ENCODE peak calls at places on chromosomes 2 and 18, in six cellular contexts. M, S, H, L, Z and I are unnamed samples.
A peak's percentile ranks its signal among the peaks of the same experiment; 100 is the strongest.

GRCh38 chr18:76679877-76680276 is 142.5 kb upstream of the ZNF236 start:
- DNase-seq in M (peak; percentile 38), S (no peak), H (no peak), L (no peak), Z (no peak), I (no peak)

GRCh38 chr2:112727276-112728028 is 6.6 kb downstream of the NT5DC4 start:
- DNase-seq in M (no peak), S (peak; percentile 51), H (no peak), L (no peak), Z (no peak), I (no peak)

GRCh38 chr2:144162652-144163051 is 357.3 kb downstream of the ZEB2 start:
- DNase-seq in M (peak; percentile 40), S (no peak), H (peak; percentile 9), L (peak; percentile 40), Z (peak; percentile 28), I (peak; percentile 71)

GRCh38 chr18:36633961-36634412 is 194.8 kb downstream of the TPGS2 start:
- DNase-seq in M (no peak), S (no peak), H (no peak), L (no peak), Z (no peak), I (no peak)

GRCh38 chr2:200812122-200813022 is 662 bp downstream of the BZW1 start:
- DNase-seq in M (peak; percentile 80), S (peak; percentile 87), H (peak; percentile 38), L (peak; percentile 69), Z (peak; percentile 81), I (peak; percentile 92)

GRCh38 chr2:46555011-46555410 is 75.6 kb downstream of the TMEM247 start:
- DNase-seq in M (no peak), S (no peak), H (no peak), L (peak; percentile 21), Z (no peak), I (no peak)

GRCh38 chr2:241801611-241802420 is 7.2 kb upstream of the NEU4 start:
- DNase-seq in M (no peak), S (no peak), H (peak; percentile 3), L (no peak), Z (no peak), I (peak; percentile 69)

GRCh38 chr2:160168878-160169277 is 31.2 kb downstream of the ITGB6 start:
- DNase-seq in M (no peak), S (no peak), H (no peak), L (no peak), Z (no peak), I (peak; percentile 17)

GRCh38 chr2:241925277-241925676 is 55.7 kb downstream of the RTP5 start:
- DNase-seq in M (no peak), S (no peak), H (no peak), L (no peak), Z (peak; percentile 21), I (no peak)

GRCh38 chr2:53505814-53506213 is 261.8 kb upstream of the CHAC2 start:
- DNase-seq in M (no peak), S (no peak), H (no peak), L (no peak), Z (no peak), I (no peak)

GRCh38 chr2:10028407-10028987 is 14.9 kb upstream of the KLF11 start:
- DNase-seq in M (no peak), S (no peak), H (no peak), L (no peak), Z (no peak), I (peak; percentile 53)
- TF ChIP-seq CTCF in M (no peak), S (no peak), H (no peak), L (no peak), Z (no peak), I (no peak)

DNA sequence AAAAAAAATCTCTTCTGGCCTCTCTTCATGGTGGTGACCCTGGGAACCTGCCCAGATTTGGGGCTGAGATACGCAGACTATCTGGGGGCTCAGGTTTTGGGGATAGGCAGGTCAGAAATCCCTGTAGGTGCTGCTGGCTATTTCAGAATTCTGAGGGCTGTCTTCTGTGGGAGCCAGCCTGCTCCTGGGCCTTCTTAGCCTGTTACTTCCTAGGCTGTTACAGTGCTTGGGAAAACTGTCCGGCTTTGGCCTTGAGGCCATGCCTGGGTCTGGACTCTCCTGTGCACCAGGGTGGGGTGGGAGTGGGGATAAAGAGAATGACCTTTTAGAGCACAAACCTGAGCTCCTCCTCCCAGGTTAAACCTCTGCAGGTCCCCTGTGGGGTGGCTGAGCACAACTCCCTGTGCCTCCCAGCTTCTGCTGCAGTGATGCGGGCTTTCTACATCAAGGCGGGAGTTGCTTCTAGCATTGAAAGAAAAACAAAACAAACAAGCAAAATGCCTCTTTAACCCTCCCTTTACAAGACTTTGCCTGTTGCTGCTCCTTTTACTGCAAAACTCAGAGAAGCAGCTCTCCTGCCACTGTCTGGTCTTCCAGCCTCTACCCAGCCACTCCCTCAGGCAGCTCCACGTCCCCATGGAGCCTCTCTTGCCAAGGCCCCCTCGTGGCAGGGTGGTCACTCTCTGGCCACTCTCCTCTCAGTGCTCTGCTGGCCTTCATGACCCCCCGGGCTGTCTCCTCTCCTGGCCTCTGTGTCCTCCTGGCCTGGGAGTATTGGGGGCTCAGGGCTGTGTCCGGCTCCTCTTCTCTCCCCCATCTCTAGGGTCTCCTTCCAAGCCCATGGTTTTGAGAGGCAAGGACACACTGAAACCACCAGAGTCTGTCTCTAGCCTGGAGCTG is 293.0 kb upstream of the HS6ST1 start:
- DNase-seq in M (no peak), S (peak; percentile 35), H (no peak), L (no peak), Z (no peak), I (no peak)
- TF ChIP-seq CTCF in M (no peak), S (no peak), H (no peak), L (no peak), Z (no peak), I (no peak)

GRCh38 chr2:88188741-88189140 is 18.6 kb downstream of the THNSL2 start:
- DNase-seq in M (no peak), S (no peak), H (no peak), L (no peak), Z (no peak), I (no peak)

GRCh38 chr2:88184762-88185161 is 14.6 kb downstream of the THNSL2 start:
- DNase-seq in M (no peak), S (no peak), H (no peak), L (no peak), Z (no peak), I (no peak)

GRCh38 chr2:88187927-88188326 is 17.8 kb downstream of the THNSL2 start:
- DNase-seq in M (no peak), S (no peak), H (no peak), L (peak; percentile 37), Z (no peak), I (no peak)

GRCh38 chr2:88185480-88185879 is 15.3 kb downstream of the THNSL2 start:
- DNase-seq in M (no peak), S (no peak), H (no peak), L (no peak), Z (no peak), I (no peak)

GRCh38 chr2:88187038-88187676 is 17.0 kb downstream of the THNSL2 start:
- DNase-seq in M (peak; percentile 88), S (peak; percentile 79), H (no peak), L (peak; percentile 80), Z (peak; percentile 74), I (peak; percentile 86)
- TF ChIP-seq CTCF in M (peak; percentile 17), S (peak; percentile 84), H (no peak), L (peak; percentile 74), Z (no peak), I (peak; percentile 42)

GRCh38 chr2:55050133-55050994 is at the start of gene RTN4:
- DNase-seq in M (peak; percentile 99), S (peak; percentile 99), H (peak; percentile 98), L (peak; percentile 99), Z (peak; percentile 97), I (peak; percentile 99)
- TF ChIP-seq CTCF in M (peak; percentile 5), S (no peak), H (no peak), L (no peak), Z (no peak), I (no peak)